ENCODE peak calls at places on chromosomes 13 and 19, in five cellular contexts. One of them, this sample, is unnamed.

GRCh38 chr13:53045110-53045509 is 16.5 kb downstream of the OLFM4 start:
- DNase-seq in neural crest cell: no peak
- DNase-seq in stomach: peak
- DNase-seq in fibroblast of pulmonary artery: peak
- DNase-seq in A549: no peak
- DNase-seq in this sample: no peak

GRCh38 chr13:75704942-75705320 is 68.8 kb downstream of the LMO7 start:
- DNase-seq in stomach: peak
- DNase-seq in neural crest cell: no peak
- DNase-seq in fibroblast of pulmonary artery: no peak
- DNase-seq in A549: no peak
- DNase-seq in this sample: no peak

GRCh38 chr19:24046550-24046949 is 40.4 kb upstream of the ZNF254 start:
- DNase-seq in A549: no peak
- DNase-seq in neural crest cell: no peak
- DNase-seq in fibroblast of pulmonary artery: no peak
- DNase-seq in stomach: no peak
- DNase-seq in this sample: no peak

GRCh38 chr19:51359294-51359693 is 6.9 kb downstream of the ETFB start:
- DNase-seq in fibroblast of pulmonary artery: peak
- DNase-seq in stomach: no peak
- DNase-seq in A549: no peak
- DNase-seq in neural crest cell: no peak
- DNase-seq in this sample: no peak

GRCh38 chr13:24540236-24541126 is 27.9 kb upstream of the PARP4 start:
- DNase-seq in neural crest cell: peak
- DNase-seq in fibroblast of pulmonary artery: peak
- DNase-seq in stomach: no peak
- DNase-seq in A549: peak
- DNase-seq in this sample: no peak

GRCh38 chr19:33193864-33194362 is at the start of gene LRP3:
- DNase-seq in stomach: peak
- DNase-seq in neural crest cell: peak
- DNase-seq in A549: no peak
- DNase-seq in fibroblast of pulmonary artery: peak
- DNase-seq in this sample: no peak

GRCh38 chr13:109783815-109784589 is 2.4 kb downstream of the IRS2 start:
- DNase-seq in stomach: no peak
- DNase-seq in A549: no peak
- DNase-seq in fibroblast of pulmonary artery: no peak
- DNase-seq in neural crest cell: no peak
- DNase-seq in this sample: peak

GRCh38 chr13:60944016-60944415 is 471.6 kb downstream of the PCDH20 start:
- DNase-seq in neural crest cell: no peak
- DNase-seq in stomach: no peak
- DNase-seq in A549: no peak
- DNase-seq in fibroblast of pulmonary artery: no peak
- DNase-seq in this sample: no peak

GRCh38 chr13:61880576-61881283 is 465.1 kb upstream of the PCDH20 start:
- DNase-seq in neural crest cell: no peak
- DNase-seq in stomach: peak
- DNase-seq in fibroblast of pulmonary artery: peak
- DNase-seq in A549: no peak
- DNase-seq in this sample: peak

GRCh38 chr13:41454170-41454569 is 3.2 kb upstream of the RGCC start:
- DNase-seq in neural crest cell: no peak
- DNase-seq in fibroblast of pulmonary artery: no peak
- DNase-seq in stomach: no peak
- DNase-seq in A549: no peak
- DNase-seq in this sample: no peak

GRCh38 chr13:112992931-112993700 is 24.1 kb downstream of the MCF2L start:
- DNase-seq in fibroblast of pulmonary artery: no peak
- DNase-seq in stomach: no peak
- DNase-seq in neural crest cell: no peak
- DNase-seq in A549: no peak
- DNase-seq in this sample: no peak

GRCh38 chr13:112444001-112444311 is 67.8 kb downstream of the SPACA7 start:
- DNase-seq in neural crest cell: peak
- DNase-seq in A549: peak
- DNase-seq in fibroblast of pulmonary artery: peak
- DNase-seq in stomach: peak
- DNase-seq in this sample: peak

GRCh38 chr19:56969726-56970125 is 129.2 kb upstream of the PEG3 start:
- DNase-seq in neural crest cell: no peak
- DNase-seq in A549: no peak
- DNase-seq in stomach: no peak
- DNase-seq in fibroblast of pulmonary artery: no peak
- DNase-seq in this sample: no peak

GRCh38 chr19:18541992-18542935 is 1.1 kb downstream of the FKBP8 start:
- DNase-seq in A549: no peak
- DNase-seq in stomach: no peak
- DNase-seq in fibroblast of pulmonary artery: no peak
- DNase-seq in neural crest cell: no peak
- DNase-seq in this sample: no peak

GRCh38 chr13:59951011-59951410 is 212.7 kb downstream of the DIAPH3 start:
- DNase-seq in stomach: no peak
- DNase-seq in A549: no peak
- DNase-seq in neural crest cell: no peak
- DNase-seq in fibroblast of pulmonary artery: no peak
- DNase-seq in this sample: no peak

GRCh38 chr19:31054430-31054829 is 294.8 kb downstream of the TSHZ3 start:
- DNase-seq in fibroblast of pulmonary artery: peak
- DNase-seq in neural crest cell: no peak
- DNase-seq in A549: peak
- DNase-seq in stomach: peak
- DNase-seq in this sample: no peak

GRCh38 chr19:11480081-11480926 is 542 bp downstream of the ELAVL3 start:
- DNase-seq in stomach: no peak
- DNase-seq in fibroblast of pulmonary artery: no peak
- DNase-seq in neural crest cell: peak
- DNase-seq in A549: no peak
- DNase-seq in this sample: peak

GRCh38 chr13:48858122-48858521 is 117.6 kb upstream of the FNDC3A start:
- DNase-seq in fibroblast of pulmonary artery: no peak
- DNase-seq in A549: no peak
- DNase-seq in neural crest cell: no peak
- DNase-seq in stomach: no peak
- DNase-seq in this sample: no peak

GRCh38 chr19:32363175-32363574 is 17.8 kb downstream of the ZNF507 start:
- DNase-seq in neural crest cell: no peak
- DNase-seq in fibroblast of pulmonary artery: peak
- DNase-seq in stomach: no peak
- DNase-seq in A549: no peak
- DNase-seq in this sample: no peak

GRCh38 chr19:28044477-28044876 is 1168.5 kb downstream of the UQCRFS1 start:
- DNase-seq in A549: no peak
- DNase-seq in fibroblast of pulmonary artery: no peak
- DNase-seq in stomach: no peak
- DNase-seq in neural crest cell: no peak
- DNase-seq in this sample: no peak

GRCh38 chr13:52776726-52777125 is 37.1 kb upstream of the CNMD start:
- DNase-seq in A549: no peak
- DNase-seq in stomach: no peak
- DNase-seq in fibroblast of pulmonary artery: no peak
- DNase-seq in neural crest cell: no peak
- DNase-seq in this sample: no peak

GRCh38 chr19:38514812-38515633 is 81.5 kb downstream of the RYR1 start:
- DNase-seq in A549: peak
- DNase-seq in stomach: peak
- DNase-seq in neural crest cell: peak
- DNase-seq in fibroblast of pulmonary artery: peak
- DNase-seq in this sample: peak

GRCh38 chr13:98103942-98104880 is 38.7 kb upstream of the FARP1 start:
- DNase-seq in fibroblast of pulmonary artery: peak
- DNase-seq in stomach: no peak
- DNase-seq in neural crest cell: no peak
- DNase-seq in A549: peak
- DNase-seq in this sample: no peak

GRCh38 chr19:15453091-15453498 is 3.3 kb upstream of the WIZ start:
- DNase-seq in A549: no peak
- DNase-seq in fibroblast of pulmonary artery: no peak
- DNase-seq in stomach: no peak
- DNase-seq in neural crest cell: no peak
- DNase-seq in this sample: no peak

GRCh38 chr13:42066542-42066941 is 18.1 kb downstream of the DGKH start:
- DNase-seq in A549: no peak
- DNase-seq in neural crest cell: no peak
- DNase-seq in fibroblast of pulmonary artery: peak
- DNase-seq in stomach: no peak
- DNase-seq in this sample: no peak

GRCh38 chr13:89294115-89294867 is 1623.1 kb downstream of the SLITRK5 start:
- DNase-seq in neural crest cell: no peak
- DNase-seq in fibroblast of pulmonary artery: no peak
- DNase-seq in stomach: no peak
- DNase-seq in A549: no peak
- DNase-seq in this sample: no peak

GRCh38 chr13:96822900-96823299 is 171.4 kb downstream of the OXGR1 start:
- DNase-seq in fibroblast of pulmonary artery: peak
- DNase-seq in A549: peak
- DNase-seq in neural crest cell: no peak
- DNase-seq in stomach: peak
- DNase-seq in this sample: peak

GRCh38 chr13:97810152-97810551 is 143.3 kb upstream of the IPO5 start:
- DNase-seq in fibroblast of pulmonary artery: peak
- DNase-seq in neural crest cell: no peak
- DNase-seq in A549: no peak
- DNase-seq in stomach: no peak
- DNase-seq in this sample: no peak

GRCh38 chr13:89066868-89067466 is 1395.8 kb downstream of the SLITRK5 start:
- DNase-seq in stomach: no peak
- DNase-seq in A549: peak
- DNase-seq in fibroblast of pulmonary artery: peak
- DNase-seq in neural crest cell: peak
- DNase-seq in this sample: peak

GRCh38 chr13:66532146-66532545 is 698.0 kb downstream of the PCDH9 start:
- DNase-seq in stomach: no peak
- DNase-seq in neural crest cell: no peak
- DNase-seq in A549: no peak
- DNase-seq in fibroblast of pulmonary artery: peak
- DNase-seq in this sample: no peak

GRCh38 chr19:1864480-1865171 is 1.2 kb upstream of the KLF16 start:
- DNase-seq in neural crest cell: peak
- DNase-seq in fibroblast of pulmonary artery: peak
- DNase-seq in stomach: peak
- DNase-seq in A549: no peak
- DNase-seq in this sample: peak

GRCh38 chr13:79468819-79469218 is 12.1 kb upstream of the NDFIP2 start:
- DNase-seq in fibroblast of pulmonary artery: no peak
- DNase-seq in stomach: no peak
- DNase-seq in neural crest cell: no peak
- DNase-seq in A549: no peak
- DNase-seq in this sample: no peak

GRCh38 chr13:33554919-33555791 is 262.8 kb upstream of the RFC3 start:
- DNase-seq in fibroblast of pulmonary artery: peak
- DNase-seq in A549: no peak
- DNase-seq in neural crest cell: no peak
- DNase-seq in stomach: no peak
- DNase-seq in this sample: peak

GRCh38 chr19:53057904-53058579 is 13.5 kb downstream of the ERVV-2 start:
- DNase-seq in A549: no peak
- DNase-seq in fibroblast of pulmonary artery: no peak
- DNase-seq in neural crest cell: peak
- DNase-seq in stomach: no peak
- DNase-seq in this sample: no peak

GRCh38 chr13:93172109-93172508 is 54.5 kb upstream of the GPC6 start:
- DNase-seq in stomach: no peak
- DNase-seq in fibroblast of pulmonary artery: no peak
- DNase-seq in neural crest cell: no peak
- DNase-seq in A549: no peak
- DNase-seq in this sample: no peak
- TF ChIP-seq CTCF in stomach: no peak
- TF ChIP-seq CTCF in fibroblast of pulmonary artery: peak
- TF ChIP-seq CTCF in neural crest cell: peak
- TF ChIP-seq CTCF in A549: no peak
- TF ChIP-seq CTCF in this sample: no peak

DNA sequence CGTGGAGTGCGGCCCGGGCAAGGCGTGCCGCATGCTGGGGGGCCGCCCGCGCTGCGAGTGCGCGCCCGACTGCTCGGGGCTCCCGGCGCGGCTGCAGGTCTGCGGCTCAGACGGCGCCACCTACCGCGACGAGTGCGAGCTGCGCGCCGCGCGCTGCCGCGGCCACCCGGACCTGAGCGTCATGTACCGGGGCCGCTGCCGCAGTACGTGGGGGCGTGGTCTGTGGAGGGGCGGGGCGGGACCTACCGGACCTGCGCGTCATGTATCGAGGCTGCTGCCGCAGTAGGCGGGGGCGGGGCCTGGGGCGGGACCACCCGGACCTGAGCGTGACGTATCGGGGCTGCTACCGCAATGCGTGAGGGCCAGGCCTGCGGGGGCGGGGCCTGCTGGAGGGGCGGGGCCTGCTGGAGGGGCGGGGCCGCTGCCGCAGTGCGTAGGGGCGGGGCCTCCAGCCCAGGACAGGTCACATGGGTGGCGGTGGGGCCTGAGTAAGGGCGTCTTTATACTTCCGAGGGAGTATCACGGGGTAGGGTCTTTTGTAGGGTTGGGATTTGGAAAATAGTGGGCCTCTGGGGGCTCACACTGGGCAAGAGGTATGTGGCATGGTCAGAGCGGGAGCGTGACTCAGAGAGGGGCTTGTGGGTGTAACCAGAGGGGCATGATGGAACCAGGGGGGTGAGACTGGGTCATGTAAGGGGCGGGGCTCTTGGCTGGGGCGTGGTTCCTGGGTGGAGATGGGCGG is 4.3 kb downstream of the FSTL3 start:
- DNase-seq in stomach: peak
- DNase-seq in A549: peak
- DNase-seq in neural crest cell: peak
- DNase-seq in fibroblast of pulmonary artery: peak
- DNase-seq in this sample: peak
- TF ChIP-seq CTCF in stomach: no peak
- TF ChIP-seq CTCF in A549: peak
- TF ChIP-seq CTCF in neural crest cell: peak
- TF ChIP-seq CTCF in fibroblast of pulmonary artery: peak
- TF ChIP-seq CTCF in this sample: peak

GRCh38 chr13:91739751-91740150 is 341.3 kb downstream of the GPC5 start:
- DNase-seq in neural crest cell: no peak
- DNase-seq in stomach: no peak
- DNase-seq in fibroblast of pulmonary artery: no peak
- DNase-seq in A549: no peak
- DNase-seq in this sample: no peak
- TF ChIP-seq CTCF in neural crest cell: no peak
- TF ChIP-seq CTCF in stomach: no peak
- TF ChIP-seq CTCF in fibroblast of pulmonary artery: no peak
- TF ChIP-seq CTCF in A549: no peak
- TF ChIP-seq CTCF in this sample: no peak

DNA sequence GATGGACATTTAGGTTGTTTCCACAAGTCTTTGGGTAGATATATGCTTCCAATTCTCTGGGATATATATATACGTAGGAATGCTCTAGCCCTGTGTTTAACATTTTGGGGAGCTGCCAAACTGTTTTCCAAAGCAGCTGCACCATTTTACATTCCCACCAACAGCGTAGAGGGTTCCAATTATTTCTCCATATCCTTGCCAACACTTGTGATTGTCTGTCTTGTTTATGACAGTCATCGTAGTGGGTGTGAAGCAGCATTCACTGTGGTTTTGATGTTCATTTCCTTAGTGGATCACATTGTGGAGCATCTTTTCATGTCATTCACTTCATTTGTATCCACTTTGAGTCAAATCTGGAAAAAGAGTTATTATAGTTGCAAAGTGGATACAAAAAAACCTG is 4.7 kb upstream of the CBLC start:
- DNase-seq in neural crest cell: no peak
- DNase-seq in stomach: no peak
- DNase-seq in fibroblast of pulmonary artery: no peak
- DNase-seq in A549: no peak
- DNase-seq in this sample: no peak
- TF ChIP-seq CTCF in neural crest cell: no peak
- TF ChIP-seq CTCF in stomach: no peak
- TF ChIP-seq CTCF in fibroblast of pulmonary artery: no peak
- TF ChIP-seq CTCF in A549: no peak
- TF ChIP-seq CTCF in this sample: no peak